ENCODE peak calls at places on chromosomes 2 and 18, in ten cellular contexts. N, E, C, Z, A, D, J, X, B and H are unnamed samples.

GRCh38 chr18:46310675-46311345 is 206.6 kb downstream of the HAUS1 start:
- DNase-seq in N (no peak), E (no peak), C (no peak), Z (no peak), A (no peak), D (no peak), J (no peak), X (no peak), B (no peak), H (no peak)

GRCh38 chr2:207692206-207693065 is 19.0 kb upstream of the CCNYL1 start:
- DNase-seq in N (no peak), E (peak), C (peak), Z (no peak), A (peak), D (peak), J (no peak), X (peak), B (peak), H (peak)

GRCh38 chr2:43331428-43331827 is 105.0 kb upstream of the ZFP36L2 start:
- DNase-seq in N (peak), E (no peak), C (no peak), Z (no peak), A (peak), D (no peak), J (no peak), X (no peak), B (peak), H (no peak)

GRCh38 chr18:21242141-21243040 is at the start of gene GREB1L:
- DNase-seq in N (peak), E (no peak), C (peak), Z (peak), A (no peak), D (peak), J (peak), X (peak), B (peak), H (peak)

GRCh38 chr2:43731211-43731610 is 42.6 kb upstream of the DYNC2LI1 start:
- DNase-seq in N (no peak), E (no peak), C (no peak), Z (no peak), A (no peak), D (no peak), J (no peak), X (no peak), B (peak), H (no peak)

GRCh38 chr2:24385366-24385765 is 25.0 kb upstream of the ITSN2 start:
- DNase-seq in N (no peak), E (no peak), C (no peak), Z (no peak), A (no peak), D (no peak), J (no peak), X (no peak), B (no peak), H (no peak)

GRCh38 chr2:146990311-146990781 is 854.5 kb upstream of the ACVR2A start:
- DNase-seq in N (peak), E (no peak), C (no peak), Z (no peak), A (peak), D (no peak), J (peak), X (no peak), B (peak), H (no peak)

GRCh38 chr2:17821535-17822451 is 5.5 kb downstream of the MSGN1 start:
- DNase-seq in N (no peak), E (no peak), C (peak), Z (no peak), A (no peak), D (no peak), J (no peak), X (no peak), B (no peak), H (no peak)

GRCh38 chr2:8573234-8573941 is 108.5 kb upstream of the ID2 start:
- DNase-seq in N (no peak), E (no peak), C (no peak), Z (no peak), A (no peak), D (peak), J (no peak), X (no peak), B (no peak), H (no peak)

GRCh38 chr2:126910637-126911036 is 11.9 kb downstream of the TEX51 start:
- DNase-seq in N (no peak), E (no peak), C (no peak), Z (no peak), A (no peak), D (no peak), J (no peak), X (no peak), B (no peak), H (no peak)

GRCh38 chr2:42052702-42053481 is 5.1 kb downstream of the PKDCC start:
- DNase-seq in N (peak), E (no peak), C (peak), Z (no peak), A (peak), D (no peak), J (no peak), X (no peak), B (peak), H (no peak)

GRCh38 chr2:150917956-150918713 is 343.5 kb downstream of the RBM43 start:
- DNase-seq in N (no peak), E (no peak), C (no peak), Z (no peak), A (no peak), D (no peak), J (no peak), X (no peak), B (no peak), H (no peak)

GRCh38 chr2:204051476-204051875 is 114.9 kb downstream of the ICOS start:
- DNase-seq in N (no peak), E (no peak), C (peak), Z (no peak), A (no peak), D (peak), J (no peak), X (no peak), B (no peak), H (no peak)

DNA sequence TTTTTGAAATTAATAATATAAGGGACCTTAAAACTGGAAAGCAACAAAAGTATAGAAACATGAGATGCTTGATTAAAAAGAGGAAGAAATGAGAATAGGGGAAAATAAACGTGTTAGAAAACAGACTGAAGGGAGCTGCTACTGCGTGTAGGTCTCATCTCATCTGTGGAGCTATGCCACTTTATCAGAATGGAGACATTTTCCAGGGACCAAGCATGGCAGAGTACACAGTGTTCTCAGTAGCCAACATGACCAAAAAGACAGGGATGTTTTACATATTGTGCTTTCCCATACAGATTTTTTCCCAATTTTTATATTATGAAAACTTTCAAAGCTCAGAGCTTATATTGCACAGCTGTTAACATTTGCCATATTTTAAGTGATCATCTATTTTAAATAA is 23.1 kb downstream of the CEP192 start:
- DNase-seq in N (no peak), E (no peak), C (no peak), Z (no peak), A (no peak), D (no peak), J (no peak), X (no peak), B (no peak), H (no peak)
- TF ChIP-seq CTCF in N (no peak), E (no peak), C (no peak), Z (no peak), A (no peak), D (no peak), J (no peak), X (no peak), B (no peak), H (no peak)

GRCh38 chr2:100868083-100868482 is 48.1 kb downstream of the NPAS2 start:
- DNase-seq in N (no peak), E (no peak), C (no peak), Z (no peak), A (no peak), D (no peak), J (no peak), X (no peak), B (no peak), H (no peak)

GRCh38 chr2:100869146-100869545 is 49.2 kb downstream of the NPAS2 start:
- DNase-seq in N (no peak), E (no peak), C (no peak), Z (no peak), A (no peak), D (no peak), J (no peak), X (no peak), B (no peak), H (no peak)

GRCh38 chr2:100865819-100866462 is 46.0 kb downstream of the NPAS2 start:
- DNase-seq in N (peak), E (no peak), C (peak), Z (no peak), A (peak), D (no peak), J (peak), X (no peak), B (peak), H (no peak)

GRCh38 chr2:100875516-100876230 is 55.7 kb downstream of the NPAS2 start:
- DNase-seq in N (no peak), E (no peak), C (no peak), Z (no peak), A (no peak), D (no peak), J (no peak), X (no peak), B (no peak), H (no peak)

GRCh38 chr2:100870652-100871531 is 51.0 kb downstream of the NPAS2 start:
- DNase-seq in N (no peak), E (no peak), C (peak), Z (no peak), A (no peak), D (peak), J (no peak), X (no peak), B (no peak), H (no peak)
- TF ChIP-seq CTCF in N (peak), E (no peak), C (peak), Z (no peak), A (peak), D (peak), J (peak), X (no peak), B (no peak), H (no peak)

DNA sequence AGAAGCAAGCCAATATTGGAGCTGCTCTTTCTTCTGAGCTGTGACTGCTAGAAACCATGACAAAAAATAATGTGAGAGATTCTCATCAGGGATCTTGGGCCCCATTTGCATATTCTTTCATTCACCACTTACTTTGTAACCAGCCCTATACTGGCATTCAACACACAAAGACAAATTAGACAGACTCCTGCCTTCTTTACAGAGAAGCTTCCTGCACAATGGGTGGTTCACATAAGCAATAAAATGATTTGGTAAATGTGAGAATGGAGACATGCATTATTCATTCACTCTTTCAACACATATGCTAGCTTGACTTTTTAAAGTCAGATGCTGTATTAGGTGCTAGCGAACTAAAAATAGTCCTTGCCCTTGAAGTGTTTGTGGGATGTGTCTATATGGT is 174.4 kb downstream of the NCKAP5 start:
- DNase-seq in N (no peak), E (no peak), C (no peak), Z (no peak), A (no peak), D (no peak), J (no peak), X (no peak), B (no peak), H (no peak)
- TF ChIP-seq CTCF in N (no peak), E (no peak), C (no peak), Z (no peak), A (no peak), D (no peak), J (no peak), X (no peak), B (no peak), H (no peak)

GRCh38 chr2:27320958-27321543 is 1.8 kb downstream of the MPV17 start:
- DNase-seq in N (peak), E (no peak), C (peak), Z (peak), A (peak), D (peak), J (peak), X (no peak), B (peak), H (peak)
- TF ChIP-seq CTCF in N (peak), E (no peak), C (peak), Z (no peak), A (peak), D (peak), J (peak), X (no peak), B (peak), H (peak)

GRCh38 chr18:37282386-37283037 is 283.1 kb downstream of the CELF4 start:
- DNase-seq in N (peak), E (no peak), C (peak), Z (peak), A (no peak), D (peak), J (no peak), X (no peak), B (no peak), H (no peak)
- TF ChIP-seq CTCF in N (peak), E (no peak), C (peak), Z (no peak), A (peak), D (peak), J (peak), X (peak), B (no peak), H (peak)

GRCh38 chr2:163682695-163683094 is 53.1 kb downstream of the FIGN start:
- DNase-seq in N (peak), E (no peak), C (no peak), Z (no peak), A (peak), D (no peak), J (peak), X (no peak), B (peak), H (no peak)
- TF ChIP-seq CTCF in N (peak), E (no peak), C (peak), Z (no peak), A (peak), D (peak), J (peak), X (no peak), B (peak), H (no peak)